ENCODE peak calls at places on chromosomes 13 and 19, in five cellular contexts. One of them, this sample, is unnamed.

GRCh38 chr19:15025237-15025636 is 24.0 kb upstream of the CASP14 start:
- DNase-seq in astrocyte of the spinal cord: no peak
- DNase-seq in lower leg skin: no peak
- DNase-seq in heart right ventricle: no peak
- DNase-seq in IMR-90: no peak
- DNase-seq in this sample: no peak

GRCh38 chr19:41111750-41112295 is 2.4 kb upstream of the CYP2F1 start:
- DNase-seq in astrocyte of the spinal cord: no peak
- DNase-seq in lower leg skin: peak; percentile 54
- DNase-seq in IMR-90: no peak
- DNase-seq in heart right ventricle: no peak
- DNase-seq in this sample: no peak

GRCh38 chr19:13138916-13139198 is 11.3 kb downstream of the STX10 start:
- DNase-seq in lower leg skin: no peak
- DNase-seq in IMR-90: no peak
- DNase-seq in astrocyte of the spinal cord: no peak
- DNase-seq in heart right ventricle: no peak
- DNase-seq in this sample: no peak

GRCh38 chr13:89726690-89727435 is 1620.6 kb upstream of the MIR17HG start:
- DNase-seq in IMR-90: peak; percentile 46
- DNase-seq in lower leg skin: no peak
- DNase-seq in heart right ventricle: no peak
- DNase-seq in astrocyte of the spinal cord: peak; percentile 88
- DNase-seq in this sample: no peak

GRCh38 chr13:44664308-44664707 is 88.2 kb upstream of the TSC22D1 start:
- DNase-seq in astrocyte of the spinal cord: no peak
- DNase-seq in lower leg skin: no peak
- DNase-seq in IMR-90: no peak
- DNase-seq in heart right ventricle: no peak
- DNase-seq in this sample: no peak

GRCh38 chr19:55670280-55671053 is 4.6 kb upstream of the EPN1 start:
- DNase-seq in IMR-90: peak; percentile 20
- DNase-seq in heart right ventricle: no peak
- DNase-seq in lower leg skin: no peak
- DNase-seq in astrocyte of the spinal cord: no peak
- DNase-seq in this sample: no peak

GRCh38 chr19:10166046-10166445 is 28.7 kb downstream of the DNMT1 start:
- DNase-seq in heart right ventricle: no peak
- DNase-seq in lower leg skin: no peak
- DNase-seq in astrocyte of the spinal cord: no peak
- DNase-seq in IMR-90: no peak
- DNase-seq in this sample: no peak

GRCh38 chr19:14835011-14835410 is at the start of the genes OR7A5 and OR7C1:
- DNase-seq in astrocyte of the spinal cord: peak; percentile 20
- DNase-seq in lower leg skin: no peak
- DNase-seq in heart right ventricle: no peak
- DNase-seq in IMR-90: no peak
- DNase-seq in this sample: no peak

GRCh38 chr19:38917516-38917915 is 5.5 kb upstream of the CCER2 start:
- DNase-seq in lower leg skin: no peak
- DNase-seq in astrocyte of the spinal cord: no peak
- DNase-seq in heart right ventricle: no peak
- DNase-seq in IMR-90: no peak
- DNase-seq in this sample: no peak

GRCh38 chr13:37617162-37617561 is 18.6 kb upstream of the POSTN start:
- DNase-seq in astrocyte of the spinal cord: peak; percentile 76
- DNase-seq in lower leg skin: no peak
- DNase-seq in IMR-90: peak; percentile 80
- DNase-seq in heart right ventricle: no peak
- DNase-seq in this sample: no peak

GRCh38 chr13:96172066-96172465 is 82.2 kb downstream of the HS6ST3 start:
- DNase-seq in heart right ventricle: no peak
- DNase-seq in astrocyte of the spinal cord: no peak
- DNase-seq in lower leg skin: no peak
- DNase-seq in IMR-90: no peak
- DNase-seq in this sample: no peak

GRCh38 chr19:35932291-35932936 is 3.8 kb upstream of the LRFN3 start:
- DNase-seq in IMR-90: no peak
- DNase-seq in heart right ventricle: no peak
- DNase-seq in lower leg skin: no peak
- DNase-seq in astrocyte of the spinal cord: no peak
- DNase-seq in this sample: no peak

GRCh38 chr13:107144432-107144831 is 576.5 kb upstream of the ARGLU1 start:
- DNase-seq in astrocyte of the spinal cord: peak; percentile 13
- DNase-seq in lower leg skin: no peak
- DNase-seq in heart right ventricle: no peak
- DNase-seq in IMR-90: peak; percentile 27
- DNase-seq in this sample: no peak
- TF ChIP-seq CTCF in astrocyte of the spinal cord: peak; percentile 22
- TF ChIP-seq CTCF in lower leg skin: no peak
- TF ChIP-seq CTCF in heart right ventricle: peak; percentile 21
- TF ChIP-seq CTCF in IMR-90: peak; percentile 59
- TF ChIP-seq CTCF in this sample: no peak

GRCh38 chr19:51600940-51601575 is 29.1 kb downstream of the SIGLEC5 start:
- DNase-seq in astrocyte of the spinal cord: no peak
- DNase-seq in heart right ventricle: no peak
- DNase-seq in IMR-90: no peak
- DNase-seq in lower leg skin: no peak
- DNase-seq in this sample: no peak
- TF ChIP-seq CTCF in astrocyte of the spinal cord: no peak
- TF ChIP-seq CTCF in heart right ventricle: no peak
- TF ChIP-seq CTCF in IMR-90: no peak
- TF ChIP-seq CTCF in lower leg skin: no peak
- TF ChIP-seq CTCF in this sample: no peak

DNA sequence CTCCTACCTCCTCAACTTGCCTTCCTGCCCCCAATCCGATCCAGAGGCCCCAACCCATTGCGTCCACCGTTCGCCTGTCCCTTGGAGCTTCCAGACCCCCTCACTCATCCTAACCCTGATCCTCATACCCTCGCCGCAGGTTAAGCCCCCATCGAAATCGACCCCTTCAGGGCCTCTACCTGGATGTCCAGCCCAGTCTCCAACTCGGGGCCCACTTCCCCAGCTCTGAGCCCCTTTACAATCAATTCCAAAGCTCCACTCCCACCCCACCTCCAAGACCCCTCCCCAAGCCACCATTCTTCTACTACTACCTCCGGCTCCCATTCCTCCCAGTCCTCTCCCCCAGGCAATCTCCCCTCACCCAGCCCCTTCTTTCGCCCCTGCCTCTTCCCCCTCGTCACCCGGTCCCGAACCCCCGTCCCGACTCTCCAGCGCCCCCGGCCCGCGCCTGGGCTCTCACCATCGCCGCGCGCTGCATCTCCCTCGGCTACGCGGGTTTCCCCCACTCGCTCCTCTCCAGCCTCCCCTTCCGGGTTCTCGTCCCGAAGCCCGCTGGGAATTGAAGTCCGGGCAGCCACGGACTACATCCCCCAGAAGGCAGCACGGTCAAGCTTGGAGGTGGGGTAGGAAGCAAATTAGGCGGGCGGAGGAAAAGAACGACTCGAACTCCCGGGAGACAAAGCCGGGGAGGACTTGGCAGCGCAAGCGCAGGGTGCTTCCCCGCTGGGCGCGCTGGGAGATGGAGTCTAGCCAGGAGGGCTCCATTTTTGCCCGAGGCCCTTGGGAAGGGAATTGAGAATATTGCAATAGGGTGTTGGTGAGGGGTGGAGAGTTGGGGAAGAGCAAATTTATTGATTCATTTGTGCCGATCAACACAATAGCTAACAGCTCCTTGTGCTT is at the start of gene FBXO46:
- DNase-seq in heart right ventricle: peak; percentile 99
- DNase-seq in astrocyte of the spinal cord: peak; percentile 98
- DNase-seq in IMR-90: peak; percentile 98
- DNase-seq in lower leg skin: peak; percentile 99
- DNase-seq in this sample: peak; percentile 97
- TF ChIP-seq CTCF in heart right ventricle: no peak
- TF ChIP-seq CTCF in astrocyte of the spinal cord: peak; percentile 39
- TF ChIP-seq CTCF in IMR-90: peak; percentile 35
- TF ChIP-seq CTCF in lower leg skin: no peak
- TF ChIP-seq CTCF in this sample: no peak

GRCh38 chr13:61202042-61202441 is 213.6 kb downstream of the PCDH20 start:
- DNase-seq in heart right ventricle: no peak
- DNase-seq in astrocyte of the spinal cord: no peak
- DNase-seq in IMR-90: no peak
- DNase-seq in lower leg skin: no peak
- DNase-seq in this sample: no peak

DNA sequence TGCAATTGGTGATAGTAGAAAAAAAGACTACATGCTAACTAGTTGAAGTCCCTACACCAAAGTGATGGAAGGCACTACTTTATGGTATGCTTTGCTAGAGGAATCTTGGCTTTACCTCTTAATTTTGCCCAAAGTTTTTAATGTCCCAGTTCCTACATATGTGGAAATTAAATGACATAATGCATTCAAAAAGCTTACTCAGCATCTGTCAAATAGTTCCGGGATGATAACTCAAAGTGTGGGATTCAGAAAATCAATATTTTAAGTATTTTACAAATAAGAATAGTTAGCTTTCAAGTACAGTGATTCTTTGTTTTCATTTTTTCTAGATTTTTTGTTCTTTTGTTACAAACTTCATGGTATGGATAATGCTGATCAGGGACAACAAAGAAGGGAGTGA is 211.6 kb downstream of the PCDH20 start:
- DNase-seq in heart right ventricle: no peak
- DNase-seq in lower leg skin: no peak
- DNase-seq in astrocyte of the spinal cord: no peak
- DNase-seq in IMR-90: no peak
- DNase-seq in this sample: no peak
- TF ChIP-seq CTCF in heart right ventricle: no peak
- TF ChIP-seq CTCF in lower leg skin: no peak
- TF ChIP-seq CTCF in astrocyte of the spinal cord: no peak
- TF ChIP-seq CTCF in IMR-90: no peak
- TF ChIP-seq CTCF in this sample: no peak

GRCh38 chr19:30082611-30083010 is 140.6 kb downstream of the URI1 start:
- DNase-seq in lower leg skin: no peak
- DNase-seq in astrocyte of the spinal cord: no peak
- DNase-seq in heart right ventricle: no peak
- DNase-seq in IMR-90: no peak
- DNase-seq in this sample: peak; percentile 41

GRCh38 chr19:30083125-30083681 is 141.2 kb downstream of the URI1 start:
- DNase-seq in heart right ventricle: no peak
- DNase-seq in astrocyte of the spinal cord: no peak
- DNase-seq in IMR-90: no peak
- DNase-seq in lower leg skin: no peak
- DNase-seq in this sample: peak; percentile 21

GRCh38 chr19:30083701-30084156 is 141.7 kb downstream of the URI1 start:
- DNase-seq in astrocyte of the spinal cord: no peak
- DNase-seq in IMR-90: no peak
- DNase-seq in heart right ventricle: no peak
- DNase-seq in lower leg skin: no peak
- DNase-seq in this sample: no peak

GRCh38 chr19:30084390-30084819 is 142.4 kb downstream of the URI1 start:
- DNase-seq in IMR-90: no peak
- DNase-seq in lower leg skin: no peak
- DNase-seq in astrocyte of the spinal cord: no peak
- DNase-seq in heart right ventricle: no peak
- DNase-seq in this sample: peak; percentile 20

DNA sequence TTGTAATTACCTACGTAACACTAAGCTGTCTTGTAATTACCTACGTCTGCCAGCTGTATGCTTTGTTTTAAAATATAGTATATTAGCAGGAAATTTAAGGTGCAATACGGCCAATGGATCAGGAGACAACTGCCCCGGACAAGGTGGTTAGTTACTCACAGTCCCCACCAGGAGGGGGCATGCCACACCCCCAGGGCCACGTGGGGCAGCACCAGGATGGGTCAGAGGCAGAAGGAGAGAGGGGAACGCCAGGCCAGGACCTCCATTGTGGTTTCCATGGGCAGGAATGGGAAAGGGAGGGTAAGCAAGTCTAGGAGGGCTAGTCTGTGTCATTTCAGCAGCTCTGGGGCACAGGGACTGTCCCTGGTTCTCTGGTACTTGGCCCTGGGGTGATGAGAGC is 140.1 kb downstream of the URI1 start:
- DNase-seq in heart right ventricle: no peak
- DNase-seq in astrocyte of the spinal cord: no peak
- DNase-seq in lower leg skin: no peak
- DNase-seq in IMR-90: no peak
- DNase-seq in this sample: peak; percentile 32
- TF ChIP-seq CTCF in heart right ventricle: no peak
- TF ChIP-seq CTCF in astrocyte of the spinal cord: no peak
- TF ChIP-seq CTCF in lower leg skin: no peak
- TF ChIP-seq CTCF in IMR-90: no peak
- TF ChIP-seq CTCF in this sample: no peak